ENCODE peak calls at places on chromosomes 6 and 20, in six cellular contexts. Z is Karpas-422; B is HepG2; D is CD8-positive, alpha-beta memory T cell; N is uterus; K is cardiac muscle cell. Y is an unnamed sample.
A peak's percentile ranks its signal among the peaks of the same experiment; 100 is the strongest.

GRCh38 chr6:26576929-26577719 is 19.6 kb upstream of the ABT1 start:
- DNase-seq in Z (peak; percentile 63), B (peak; percentile 75), D (peak; percentile 68), N (no peak), K (peak; percentile 78), Y (no peak)

GRCh38 chr6:21164768-21165326 is 428.7 kb upstream of the SOX4 start:
- DNase-seq in Z (no peak), B (no peak), D (no peak), N (no peak), K (no peak), Y (no peak)

GRCh38 chr6:157822221-157823000 is 635 bp upstream of the SNX9 start:
- DNase-seq in Z (no peak), B (no peak), D (peak; percentile 50), N (peak; percentile 27), K (peak; percentile 44), Y (no peak)

GRCh38 chr6:12467706-12468670 is 177.8 kb downstream of the EDN1 start:
- DNase-seq in Z (no peak), B (no peak), D (no peak), N (no peak), K (peak; percentile 81), Y (no peak)

GRCh38 chr6:109623288-109623687 is 67.7 kb downstream of the AK9 start:
- DNase-seq in Z (no peak), B (no peak), D (no peak), N (no peak), K (no peak), Y (no peak)

GRCh38 chr6:25898289-25898977 is 24.4 kb upstream of the SLC17A3 start:
- DNase-seq in Z (no peak), B (no peak), D (no peak), N (no peak), K (no peak), Y (peak; percentile 26)

GRCh38 chr6:111943273-111943672 is 70.0 kb upstream of the FYN start:
- DNase-seq in Z (no peak), B (no peak), D (no peak), N (no peak), K (no peak), Y (no peak)

GRCh38 chr20:1146957-1147356 is 28.6 kb downstream of the PSMF1 start:
- DNase-seq in Z (no peak), B (no peak), D (no peak), N (no peak), K (no peak), Y (no peak)

GRCh38 chr6:106609699-106610098 is 19.6 kb downstream of the RTN4IP1 start:
- DNase-seq in Z (peak; percentile 84), B (peak; percentile 52), D (no peak), N (no peak), K (peak; percentile 13), Y (no peak)

GRCh38 chr6:169777896-169778295 is 26.5 kb downstream of the ERMARD start:
- DNase-seq in Z (no peak), B (no peak), D (no peak), N (no peak), K (no peak), Y (no peak)

GRCh38 chr6:162603231-162603630 is 124.3 kb downstream of the PRKN start:
- DNase-seq in Z (no peak), B (no peak), D (no peak), N (no peak), K (no peak), Y (no peak)

GRCh38 chr6:163554663-163555062 is 140.1 kb downstream of the QKI start:
- DNase-seq in Z (no peak), B (peak; percentile 66), D (peak; percentile 59), N (no peak), K (peak; percentile 60), Y (peak; percentile 10)

GRCh38 chr6:130306377-130306776 is 59.4 kb upstream of the TMEM200A start:
- DNase-seq in Z (no peak), B (no peak), D (no peak), N (no peak), K (no peak), Y (no peak)

GRCh38 chr6:133827766-133828165 is 61.1 kb upstream of the TCF21 start:
- DNase-seq in Z (no peak), B (no peak), D (no peak), N (no peak), K (no peak), Y (no peak)

GRCh38 chr20:63042448-63043071 is 35.8 kb upstream of the BHLHE23 start:
- DNase-seq in Z (peak; percentile 56), B (no peak), D (peak; percentile 31), N (no peak), K (no peak), Y (peak; percentile 57)

GRCh38 chr6:9511157-9511556 is 903.7 kb downstream of the TFAP2A start:
- DNase-seq in Z (no peak), B (no peak), D (no peak), N (no peak), K (no peak), Y (no peak)

GRCh38 chr20:4045082-4045481 is 29.7 kb upstream of the RNF24 start:
- DNase-seq in Z (no peak), B (no peak), D (no peak), N (no peak), K (no peak), Y (no peak)

GRCh38 chr20:18943542-18943941 is 130.0 kb downstream of the SCP2D1 start:
- DNase-seq in Z (peak; percentile 42), B (no peak), D (no peak), N (no peak), K (no peak), Y (no peak)

GRCh38 chr20:18138266-18138582 is 561 bp downstream of the KAT14 start:
- DNase-seq in Z (no peak), B (no peak), D (no peak), N (no peak), K (no peak), Y (no peak)

GRCh38 chr6:131923356-131923755 is 27.8 kb downstream of the CCN2 start:
- DNase-seq in Z (peak; percentile 89), B (peak; percentile 80), D (no peak), N (peak; percentile 67), K (peak; percentile 79), Y (peak; percentile 64)

GRCh38 chr6:31453259-31453658 is 44.7 kb upstream of the MICB start:
- DNase-seq in Z (no peak), B (no peak), D (no peak), N (no peak), K (peak; percentile 26), Y (no peak)

GRCh38 chr6:88165877-88166492 is at the start of gene CNR1:
- DNase-seq in Z (peak; percentile 44), B (no peak), D (no peak), N (peak; percentile 21), K (peak; percentile 52), Y (peak; percentile 76)

GRCh38 chr6:16729183-16729696 is 32.0 kb downstream of the ATXN1 start:
- DNase-seq in Z (no peak), B (peak; percentile 95), D (no peak), N (no peak), K (peak; percentile 74), Y (no peak)

GRCh38 chr6:56047931-56048520 is 172.6 kb upstream of the BMP5 start:
- DNase-seq in Z (no peak), B (no peak), D (no peak), N (no peak), K (no peak), Y (no peak)

GRCh38 chr6:69795469-69796080 is 1.2 kb downstream of the LMBRD1 start:
- DNase-seq in Z (peak; percentile 73), B (no peak), D (no peak), N (no peak), K (peak; percentile 10), Y (no peak)

GRCh38 chr20:47854687-47855212 is 69.5 kb upstream of the SULF2 start:
- DNase-seq in Z (peak; percentile 80), B (peak; percentile 69), D (no peak), N (no peak), K (peak; percentile 79), Y (peak; percentile 84)

DNA sequence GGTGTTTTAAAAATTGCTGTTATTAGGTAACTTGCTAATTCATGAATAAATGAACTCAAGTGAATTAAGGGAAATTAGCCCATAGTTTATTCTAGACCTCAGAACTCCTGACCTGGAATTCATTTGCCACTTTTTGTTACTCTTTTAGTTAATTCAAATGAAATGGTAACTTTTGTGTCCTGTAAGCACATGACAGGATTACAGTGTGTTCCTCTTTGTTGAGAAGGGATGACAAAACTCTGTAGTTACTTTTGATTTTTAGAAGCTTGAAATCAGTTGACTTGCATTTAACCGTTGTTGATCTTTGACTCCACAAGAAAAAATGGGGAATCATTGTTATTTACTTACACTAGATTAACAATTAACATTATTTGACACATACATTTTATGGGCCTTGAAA is 6.2 kb downstream of the SLC9A8 start:
- DNase-seq in Z (no peak), B (no peak), D (no peak), N (no peak), K (no peak), Y (no peak)
- H3K36me3 ChIP-seq in Z (peaks cover 38% of the 10 kb centered on the region), B (peaks cover 28% of the 10 kb centered on the region), D (peaks cover 16% of the 10 kb centered on the region), N (no peaks in the 10 kb centered on the region), K (peaks cover 21% of the 10 kb centered on the region), Y (peaks cover 3% of the 10 kb centered on the region)

GRCh38 chr6:89335164-89335563 is 17.4 kb downstream of the UBE2J1 start:
- DNase-seq in Z (no peak), B (no peak), D (no peak), N (no peak), K (no peak), Y (no peak)
- H3K36me3 ChIP-seq in Z (peaks cover 29% of the 10 kb centered on the region), B (peaks cover 45% of the 10 kb centered on the region), D (peaks cover 9% of the 10 kb centered on the region), N (no peaks in the 10 kb centered on the region), K (peaks cover 59% of the 10 kb centered on the region), Y (no peaks in the 10 kb centered on the region)

DNA sequence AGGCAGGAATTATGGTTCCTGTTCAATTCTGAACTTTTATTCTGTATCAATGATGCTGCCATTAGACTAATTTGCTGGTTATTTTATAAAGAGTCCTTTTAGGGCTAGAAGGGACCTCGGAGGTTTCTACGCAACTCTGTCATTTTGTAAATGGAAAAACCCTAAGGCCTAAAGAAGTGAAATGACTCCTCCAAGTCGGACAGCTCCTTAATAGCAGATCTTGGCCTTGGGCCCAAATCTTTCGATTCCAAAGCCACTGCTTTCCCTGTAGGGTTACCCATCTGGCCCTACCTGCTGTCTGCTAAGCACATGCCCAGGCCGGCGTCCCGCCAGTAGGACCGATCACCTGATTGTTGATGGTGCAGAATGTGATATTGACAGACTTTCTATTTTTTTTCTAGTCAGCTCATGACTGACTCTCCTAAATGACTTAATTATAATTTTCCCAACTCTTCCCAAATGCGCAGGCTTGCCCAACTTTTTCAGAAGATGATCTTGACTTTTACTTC is 40.2 kb downstream of the PLEKHG1 start:
- DNase-seq in Z (no peak), B (no peak), D (no peak), N (no peak), K (no peak), Y (no peak)
- H3K36me3 ChIP-seq in Z (peaks cover 31% of the 10 kb centered on the region), B (no peaks in the 10 kb centered on the region), D (no peaks in the 10 kb centered on the region), N (no peaks in the 10 kb centered on the region), K (no peaks in the 10 kb centered on the region), Y (no peaks in the 10 kb centered on the region)

GRCh38 chr6:125325586-125325985 is 23.8 kb upstream of the HDDC2 start:
- DNase-seq in Z (no peak), B (no peak), D (no peak), N (no peak), K (peak; percentile 59), Y (no peak)

GRCh38 chr6:125323376-125323775 is 21.6 kb upstream of the HDDC2 start:
- DNase-seq in Z (no peak), B (no peak), D (no peak), N (no peak), K (no peak), Y (no peak)
- H3K36me3 ChIP-seq in Z (no peaks in the 10 kb centered on the region), B (no peaks in the 10 kb centered on the region), D (no peaks in the 10 kb centered on the region), N (no peaks in the 10 kb centered on the region), K (no peaks in the 10 kb centered on the region), Y (no peaks in the 10 kb centered on the region)

DNA sequence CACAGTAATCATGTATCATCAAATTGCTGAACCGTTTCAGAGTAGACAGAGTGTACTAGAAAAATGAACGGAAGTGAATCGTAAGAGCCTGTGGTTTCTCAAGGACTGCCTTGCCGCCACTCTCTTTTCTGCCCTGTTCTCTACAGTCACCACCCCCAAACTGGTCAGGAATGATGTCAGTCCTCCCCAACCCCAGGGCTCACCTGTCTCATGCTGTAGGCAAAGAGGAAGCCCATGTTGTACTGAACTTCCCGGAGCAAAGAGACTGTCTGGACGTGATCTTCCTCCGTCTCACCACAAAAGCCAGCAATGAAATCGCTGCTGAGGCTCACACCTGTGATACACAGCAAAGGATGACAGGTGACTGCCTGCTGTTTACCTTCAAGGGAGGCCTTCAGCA is 31.0 kb downstream of the CDK5RAP1 start:
- DNase-seq in Z (no peak), B (no peak), D (peak; percentile 83), N (no peak), K (no peak), Y (no peak)
- H3K36me3 ChIP-seq in Z (peaks cover 58% of the 10 kb centered on the region), B (peaks cover 49% of the 10 kb centered on the region), D (peaks cover 35% of the 10 kb centered on the region), N (no peaks in the 10 kb centered on the region), K (peaks cover 49% of the 10 kb centered on the region), Y (peaks cover 34% of the 10 kb centered on the region)